ENCODE peak calls at places on chromosomes 6 and 20, in five cellular contexts. J is NCI-H748 treated with DMSO at 0.1 percent for 48 hours; M is fibroblast of pulmonary artery; L is CD4-positive, CD25-positive, alpha-beta regulatory T cell; R is stimulated activated CD4-positive, alpha-beta T cell treated with anti-CD3 and anti-CD28 coated beads, Interleukin-15, amount 100 ng/mL, for 1 hour. O is an unnamed sample.

GRCh38 chr6:37663016-37663810 is 34.5 kb downstream of the MDGA1 start:
- DNase-seq in J (no peak), M (peak; percentile 29), L (no peak), R (no peak), O (peak; percentile 36)

GRCh38 chr20:6496874-6497273 is 270.6 kb upstream of the BMP2 start:
- DNase-seq in J (no peak), M (no peak), L (no peak), R (no peak), O (no peak)

GRCh38 chr20:57698867-57699275 is 10.9 kb downstream of the PMEPA1 start:
- DNase-seq in J (no peak), M (peak; percentile 10), L (no peak), R (no peak), O (peak; percentile 10)

GRCh38 chr6:128208078-128208477 is 307.2 kb upstream of the THEMIS start:
- DNase-seq in J (no peak), M (peak; percentile 55), L (no peak), R (no peak), O (peak; percentile 56)

GRCh38 chr20:21615617-21616080 is 89.8 kb upstream of the PAX1 start:
- DNase-seq in J (peak; percentile 93), M (peak; percentile 50), L (no peak), R (no peak), O (peak; percentile 54)

GRCh38 chr20:57476073-57476526 is 48.8 kb downstream of the CTCFL start:
- DNase-seq in J (no peak), M (no peak), L (no peak), R (no peak), O (no peak)

GRCh38 chr6:95244749-95245148 is 332.6 kb upstream of the MANEA start:
- DNase-seq in J (no peak), M (no peak), L (no peak), R (no peak), O (no peak)

GRCh38 chr6:108797951-108798671 is 50.1 kb upstream of the ARMC2 start:
- DNase-seq in J (no peak), M (no peak), L (no peak), R (no peak), O (no peak)

GRCh38 chr6:116528800-116529199 is 16.7 kb downstream of the TRAPPC3L start:
- DNase-seq in J (no peak), M (peak; percentile 59), L (no peak), R (no peak), O (peak; percentile 60)

GRCh38 chr6:43061861-43062260 is 2.4 kb downstream of the KLC4 start:
- DNase-seq in J (no peak), M (no peak), L (no peak), R (no peak), O (no peak)

GRCh38 chr20:63735859-63736718 is at the start of gene LIME1:
- DNase-seq in J (no peak), M (no peak), L (peak; percentile 73), R (peak; percentile 53), O (no peak)

GRCh38 chr20:41697861-41698559 is 79.8 kb upstream of the CHD6 start:
- DNase-seq in J (peak; percentile 81), M (peak; percentile 55), L (no peak), R (no peak), O (peak; percentile 62)

GRCh38 chr6:145789443-145789842 is 25.2 kb downstream of the FBXO30 start:
- DNase-seq in J (no peak), M (peak; percentile 22), L (no peak), R (no peak), O (peak; percentile 36)

GRCh38 chr6:31575335-31575901 is at the start of gene TNF:
- DNase-seq in J (no peak), M (no peak), L (peak; percentile 72), R (peak; percentile 81), O (no peak)

GRCh38 chr6:141552031-141552430 is 580.7 kb upstream of the GJE1 start:
- DNase-seq in J (no peak), M (no peak), L (no peak), R (no peak), O (no peak)

GRCh38 chr6:109467696-109468095 is 12.1 kb upstream of the MICAL1 start:
- DNase-seq in J (no peak), M (no peak), L (no peak), R (no peak), O (no peak)

GRCh38 chr6:7106752-7107577 is 796 bp upstream of the RREB1 start:
- DNase-seq in J (no peak), M (no peak), L (peak; percentile 44), R (peak; percentile 45), O (no peak)

GRCh38 chr6:139595183-139595582 is 220.7 kb upstream of the CITED2 start:
- DNase-seq in J (no peak), M (peak; percentile 30), L (no peak), R (no peak), O (peak; percentile 17)

GRCh38 chr20:32972181-32973076 is 31.8 kb downstream of the SUN5 start:
- DNase-seq in J (no peak), M (no peak), L (peak; percentile 81), R (peak; percentile 63), O (no peak)

O was measured in fibroblast of the aortic adventitia.